ENCODE peak calls at places on chromosomes 4 and X, in six cellular contexts. M is activated naive CD4-positive, alpha-beta T cell; X is NAMALWA; S is chondrocyte; O is stimulated activated CD4-positive, alpha-beta T cell treated with anti-CD3 and anti-CD28 coated beads, Interleukin-2, amount 100 ng/mL, for 4 hours; U is colonic mucosa. C is an unnamed sample.
A peak's percentile ranks its signal among the peaks of the same experiment; 100 is the strongest.

GRCh38 chr4:15756361-15756861 is 21.7 kb upstream of the CD38 start:
- DNase-seq in S (no peak), M (peak; percentile 31), O (peak; percentile 60), X (peak; percentile 91), U (peak; percentile 24), C (peak; percentile 57)

GRCh38 chr4:152014280-152014679 is 253.5 kb upstream of the GATB start:
- DNase-seq in X (peak; percentile 39), O (peak; percentile 18), U (no peak), S (no peak), M (peak; percentile 0), C (no peak)

GRCh38 chr4:122552898-122553297 is 68.0 kb downstream of the IL21 start:
- DNase-seq in U (no peak), S (no peak), O (peak; percentile 10), X (no peak), M (no peak), C (no peak)

GRCh38 chr4:3430524-3430923 is 11.2 kb upstream of the HGFAC start:
- DNase-seq in U (no peak), O (no peak), M (no peak), X (no peak), S (no peak), C (no peak)

GRCh38 chr4:78410651-78411050 is 140.9 kb upstream of the ANXA3 start:
- DNase-seq in S (no peak), X (no peak), M (no peak), O (no peak), U (no peak), C (no peak)

GRCh38 chr4:139017861-139018260 is 2.3 kb downstream of the NOCT start:
- DNase-seq in X (no peak), S (no peak), U (no peak), O (no peak), M (no peak), C (no peak)

GRCh38 chrX:103734125-103734760 is 23.5 kb downstream of the TMEM31 start:
- DNase-seq in O (no peak), M (no peak), U (no peak), S (no peak), X (no peak), C (no peak)

GRCh38 chrX:22534643-22535042 is 261.9 kb downstream of the CBLL2 start:
- DNase-seq in X (no peak), S (no peak), M (no peak), O (no peak), U (no peak), C (peak; percentile 37)

GRCh38 chr4:121139533-121140222 is 24.4 kb downstream of the TNIP3 start:
- DNase-seq in O (no peak), X (no peak), M (no peak), S (no peak), U (no peak), C (no peak)

GRCh38 chrX:40749874-40750273 is 14.5 kb upstream of the MED14 start:
- DNase-seq in U (no peak), O (no peak), S (no peak), X (peak; percentile 37), M (no peak), C (no peak)